ENCODE peak calls at places on chromosomes 3 and 15, in ten cellular contexts. T, R, P, E, I, M, Q, G, O and N are unnamed samples.

GRCh38 chr3:4827767-4828166 is 151.5 kb upstream of the BHLHE40 start:
- DNase-seq in T (no peak), R (no peak), P (no peak), E (no peak), I (no peak), M (no peak), Q (no peak), G (no peak), O (no peak), N (no peak)

GRCh38 chr15:41104234-41104633 is 11.8 kb downstream of the INO80 start:
- DNase-seq in T (no peak), R (peak), P (no peak), E (peak), I (no peak), M (no peak), Q (no peak), G (no peak), O (peak), N (no peak)

GRCh38 chr3:102936511-102936910 is 501.7 kb downstream of the ZPLD1 start:
- DNase-seq in T (no peak), R (no peak), P (no peak), E (no peak), I (no peak), M (no peak), Q (no peak), G (no peak), O (no peak), N (no peak)

GRCh38 chr15:48928877-48929538 is 34.7 kb downstream of the SHC4 start:
- DNase-seq in T (no peak), R (no peak), P (no peak), E (no peak), I (no peak), M (no peak), Q (no peak), G (no peak), O (no peak), N (no peak)

GRCh38 chr15:57306944-57307411 is 69.3 kb upstream of the CGNL1 start:
- DNase-seq in T (no peak), R (no peak), P (no peak), E (no peak), I (no peak), M (no peak), Q (no peak), G (no peak), O (no peak), N (no peak)

GRCh38 chr3:10702961-10703740 is 112.9 kb upstream of the SLC6A11 start:
- DNase-seq in T (peak), R (no peak), P (no peak), E (no peak), I (no peak), M (no peak), Q (no peak), G (no peak), O (no peak), N (peak)

GRCh38 chr3:174883881-174884675 is 24.9 kb downstream of the NAALADL2 start:
- DNase-seq in T (no peak), R (no peak), P (no peak), E (no peak), I (no peak), M (no peak), Q (no peak), G (no peak), O (no peak), N (no peak)

GRCh38 chr3:192892981-192893827 is 24.5 kb downstream of the MB21D2 start:
- DNase-seq in T (peak), R (peak), P (peak), E (peak), I (no peak), M (peak), Q (no peak), G (peak), O (peak), N (no peak)

GRCh38 chr15:83993591-83993990 is 242.0 kb upstream of the GOLGA6L4 start:
- DNase-seq in T (no peak), R (no peak), P (no peak), E (no peak), I (no peak), M (no peak), Q (no peak), G (no peak), O (no peak), N (no peak)

GRCh38 chr3:184485256-184485655 is 76.3 kb upstream of the EPHB3 start:
- DNase-seq in T (no peak), R (no peak), P (no peak), E (peak), I (no peak), M (no peak), Q (no peak), G (no peak), O (no peak), N (no peak)

GRCh38 chr15:73550190-73550589 is 83.0 kb downstream of the NPTN start:
- DNase-seq in T (no peak), R (peak), P (no peak), E (peak), I (no peak), M (no peak), Q (no peak), G (no peak), O (no peak), N (no peak)

GRCh38 chr15:79090487-79091203 is at the start of gene RASGRF1:
- DNase-seq in T (peak), R (peak), P (no peak), E (no peak), I (no peak), M (peak), Q (no peak), G (no peak), O (no peak), N (peak)

GRCh38 chr15:81189583-81190283 is 6.9 kb upstream of the IL16 start:
- DNase-seq in T (no peak), R (peak), P (peak), E (peak), I (no peak), M (peak), Q (peak), G (no peak), O (peak), N (no peak)

GRCh38 chr3:160217675-160218074 is 7.5 kb upstream of the C3orf80 start:
- DNase-seq in T (no peak), R (no peak), P (no peak), E (no peak), I (no peak), M (no peak), Q (no peak), G (no peak), O (no peak), N (no peak)

GRCh38 chr3:10758304-10759037 is 57.6 kb upstream of the SLC6A11 start:
- DNase-seq in T (peak), R (peak), P (peak), E (peak), I (peak), M (no peak), Q (peak), G (peak), O (peak), N (peak)

GRCh38 chr3:27311400-27311799 is 57.8 kb downstream of the NEK10 start:
- DNase-seq in T (no peak), R (peak), P (no peak), E (peak), I (no peak), M (no peak), Q (no peak), G (no peak), O (peak), N (no peak)

GRCh38 chr15:99100245-99101173 is 4.4 kb upstream of the SYNM start:
- DNase-seq in T (peak), R (peak), P (peak), E (peak), I (peak), M (peak), Q (peak), G (no peak), O (no peak), N (peak)

GRCh38 chr15:62603757-62604156 is 438.7 kb upstream of the C2CD4B start:
- DNase-seq in T (no peak), R (peak), P (no peak), E (peak), I (no peak), M (no peak), Q (no peak), G (no peak), O (no peak), N (no peak)

GRCh38 chr3:183454064-183454463 is 25.6 kb upstream of the MCF2L2 start:
- DNase-seq in T (no peak), R (no peak), P (no peak), E (no peak), I (no peak), M (no peak), Q (no peak), G (no peak), O (no peak), N (no peak)

DNA sequence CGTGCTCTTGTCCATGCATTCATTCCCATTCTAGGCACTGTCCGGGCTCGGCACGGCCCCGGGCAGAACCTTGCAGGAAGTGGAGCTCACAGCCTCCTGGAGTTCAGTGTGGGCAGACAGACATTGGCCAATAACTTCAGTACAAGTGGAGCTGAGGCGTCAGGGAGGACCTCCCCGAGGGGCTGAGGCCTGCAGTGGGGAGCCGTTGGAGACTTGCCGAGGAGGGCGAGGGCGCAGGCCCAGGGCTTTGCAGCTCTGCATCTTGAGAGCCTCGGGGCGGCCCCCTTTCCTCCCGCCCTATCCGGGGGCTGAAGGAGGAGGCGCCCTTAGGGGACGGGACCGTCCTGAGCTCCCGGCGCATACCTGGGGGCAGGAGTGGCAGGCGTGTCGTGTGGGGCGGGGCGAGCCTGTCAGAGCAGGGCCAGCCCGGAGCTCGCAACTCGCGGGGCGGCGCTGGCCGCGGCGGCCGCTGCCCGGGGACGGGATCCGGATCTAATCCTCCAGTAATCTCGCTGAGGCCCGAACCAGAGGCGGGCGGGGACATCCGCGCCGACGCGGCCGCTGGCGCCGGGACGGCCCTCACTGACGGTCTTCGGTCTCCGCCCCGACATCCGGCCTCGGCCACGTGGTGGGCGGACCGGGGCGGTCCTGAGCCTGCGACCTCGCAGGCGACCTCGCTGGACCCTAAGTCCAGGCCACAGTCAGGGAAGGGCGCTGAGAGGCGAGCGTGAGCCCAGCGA is at the start of gene ACY1:
- DNase-seq in T (peak), R (peak), P (peak), E (peak), I (peak), M (peak), Q (peak), G (peak), O (peak), N (peak)
- TF ChIP-seq CTCF in T (no peak), R (no peak), P (no peak), E (no peak), I (no peak), M (no peak), Q (no peak), G (no peak), O (no peak), N (peak)

DNA sequence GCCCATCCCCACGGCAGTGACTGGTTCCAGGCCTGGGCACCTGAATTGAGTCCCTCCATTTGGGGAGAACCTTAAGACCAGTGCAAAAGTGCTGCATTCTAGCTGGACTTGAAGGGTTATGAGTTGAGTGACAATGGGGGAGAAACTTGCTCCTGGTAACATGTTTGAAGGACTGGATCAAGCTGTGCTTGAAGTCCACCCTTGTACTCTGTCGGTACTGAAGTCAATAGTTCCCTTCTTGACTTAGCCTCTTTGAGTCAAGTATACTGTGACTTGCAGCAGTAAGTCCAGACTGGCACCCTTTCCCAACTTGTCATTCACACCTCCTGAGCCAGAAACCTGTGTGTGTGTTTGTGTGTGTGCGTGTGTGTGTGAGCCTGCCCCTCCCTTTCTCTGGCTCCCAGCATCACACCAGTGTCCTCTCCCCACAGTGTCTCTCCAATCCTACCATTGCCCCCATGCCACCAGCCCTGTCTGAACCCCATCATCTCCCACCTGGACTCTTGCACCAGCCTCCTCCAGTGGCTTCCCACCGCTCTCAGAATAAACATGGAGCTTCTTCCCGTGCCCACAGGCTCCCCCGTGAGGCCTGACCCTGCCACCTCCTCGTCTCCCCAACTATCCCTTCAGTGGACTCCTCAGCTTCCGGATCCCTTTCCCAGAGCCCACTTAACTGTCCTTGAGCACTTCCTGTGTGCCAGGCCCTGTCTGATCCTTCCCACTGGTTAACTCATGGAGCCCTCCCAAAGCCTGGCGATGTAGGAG is 10.2 kb upstream of the FBLN2 start:
- DNase-seq in T (no peak), R (no peak), P (no peak), E (no peak), I (no peak), M (no peak), Q (no peak), G (no peak), O (no peak), N (no peak)
- TF ChIP-seq CTCF in T (no peak), R (no peak), P (no peak), E (no peak), I (no peak), M (no peak), Q (no peak), G (no peak), O (no peak), N (no peak)

GRCh38 chr3:138834359-138835176 is at the start of gene PIK3CB:
- DNase-seq in T (peak), R (peak), P (peak), E (peak), I (peak), M (peak), Q (peak), G (peak), O (no peak), N (peak)
- TF ChIP-seq CTCF in T (no peak), R (no peak), P (peak), E (no peak), I (peak), M (peak), Q (peak), G (no peak), O (peak), N (no peak)

GRCh38 chr3:98361289-98361688 is 7.6 kb downstream of the OR5K4 start:
- DNase-seq in T (no peak), R (no peak), P (no peak), E (no peak), I (no peak), M (no peak), Q (no peak), G (no peak), O (no peak), N (no peak)

GRCh38 chr3:98359250-98359649 is 5.6 kb downstream of the OR5K4 start:
- DNase-seq in T (no peak), R (no peak), P (no peak), E (no peak), I (no peak), M (no peak), Q (no peak), G (no peak), O (no peak), N (no peak)

GRCh38 chr3:98360681-98361080 is 7.0 kb downstream of the OR5K4 start:
- DNase-seq in T (no peak), R (no peak), P (no peak), E (no peak), I (no peak), M (no peak), Q (no peak), G (no peak), O (no peak), N (no peak)

GRCh38 chr3:98359993-98360675 is 6.5 kb downstream of the OR5K4 start:
- DNase-seq in T (no peak), R (no peak), P (no peak), E (peak), I (no peak), M (no peak), Q (no peak), G (no peak), O (no peak), N (no peak)
- TF ChIP-seq CTCF in T (no peak), R (no peak), P (no peak), E (no peak), I (no peak), M (no peak), Q (no peak), G (no peak), O (no peak), N (no peak)

GRCh38 chr3:149975919-149976318 is 5.2 kb upstream of the PFN2 start:
- DNase-seq in T (no peak), R (no peak), P (no peak), E (no peak), I (no peak), M (no peak), Q (no peak), G (no peak), O (no peak), N (no peak)
- TF ChIP-seq CTCF in T (no peak), R (no peak), P (no peak), E (no peak), I (no peak), M (no peak), Q (no peak), G (no peak), O (no peak), N (no peak)

DNA sequence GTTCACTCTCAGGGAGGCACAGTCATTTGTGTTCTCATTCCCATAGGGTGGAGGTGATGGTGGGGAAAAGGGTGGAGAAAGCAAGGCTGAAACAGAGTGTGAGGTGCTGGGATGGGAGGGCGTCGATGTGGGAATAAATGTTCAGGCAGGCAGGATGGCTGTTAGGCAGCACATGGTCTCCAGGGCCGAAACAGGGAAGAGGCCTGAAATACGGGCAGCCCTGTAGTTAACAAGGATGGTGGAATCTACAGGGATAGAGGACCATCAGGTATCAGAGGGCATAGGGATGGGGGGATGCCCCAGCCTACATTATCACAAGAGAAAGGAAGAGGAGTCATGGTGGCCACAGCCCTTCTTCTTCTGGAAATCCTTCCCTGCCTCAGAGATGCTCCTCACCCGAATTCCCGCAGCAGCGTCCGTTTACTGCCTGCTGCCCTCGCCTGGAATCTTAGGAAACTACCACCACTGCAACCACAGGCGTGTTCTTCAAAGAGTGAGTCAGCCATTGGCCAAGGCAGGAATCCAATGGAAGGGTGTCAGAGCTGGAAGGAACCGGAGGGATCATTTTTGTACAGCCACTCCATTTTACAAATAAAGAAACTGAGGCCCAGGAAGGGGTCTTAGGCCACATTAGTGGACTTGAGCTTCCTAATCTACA is 49.7 kb upstream of the POMGNT2 start:
- DNase-seq in T (peak), R (peak), P (peak), E (peak), I (peak), M (no peak), Q (peak), G (no peak), O (peak), N (peak)
- TF ChIP-seq CTCF in T (peak), R (peak), P (peak), E (peak), I (peak), M (peak), Q (peak), G (no peak), O (peak), N (peak)